ENCODE peak calls at places on chromosomes 5 and 9, in nine cellular contexts. E is uterus; P is stimulated activated CD4-positive, alpha-beta T cell treated with anti-CD3 and anti-CD28 coated beads, Interleukin-2, amount 100 ng/mL, for 24 hours; T is CD8-positive, alpha-beta memory T cell; R is astrocyte of the spinal cord; K is activated T-cell treated with anti-CD3 and anti-CD28 coated beads, Interleukin-2, amount 50 U/mL, for 72 hours; O is ELF-1; B is HT1080; H is T-helper 22 cell. F is an unnamed sample.

GRCh38 chr9:135921749-135922310 is 14.5 kb upstream of the CAMSAP1 start:
- DNase-seq in E (no peak), P (no peak), T (no peak), R (no peak), K (no peak), O (no peak), B (no peak), H (no peak), F (no peak)

GRCh38 chr5:36552626-36553393 is 53.6 kb upstream of the SLC1A3 start:
- DNase-seq in E (no peak), P (no peak), T (no peak), R (no peak), K (no peak), O (peak), B (peak), H (no peak), F (no peak)

GRCh38 chr9:2281803-2282185 is 266.6 kb downstream of the SMARCA2 start:
- DNase-seq in E (no peak), P (no peak), T (no peak), R (peak), K (no peak), O (no peak), B (no peak), H (no peak), F (no peak)

GRCh38 chr5:141845371-141845821 is 32.8 kb downstream of the PCDH1 start:
- DNase-seq in E (no peak), P (peak), T (no peak), R (no peak), K (peak), O (peak), B (no peak), H (no peak), F (no peak)

GRCh38 chr5:145856285-145856818 is 16.5 kb downstream of the GRXCR2 start:
- DNase-seq in E (peak), P (peak), T (no peak), R (peak), K (peak), O (peak), B (no peak), H (no peak), F (peak)

GRCh38 chr5:179338123-179338676 is 7.1 kb downstream of the ADAMTS2 start:
- DNase-seq in E (no peak), P (no peak), T (no peak), R (no peak), K (no peak), O (no peak), B (no peak), H (no peak), F (no peak)

GRCh38 chr9:104872959-104873850 is 54.8 kb downstream of the ABCA1 start:
- DNase-seq in E (peak), P (no peak), T (no peak), R (peak), K (no peak), O (peak), B (peak), H (no peak), F (peak)

GRCh38 chr5:134585966-134586365 is 46.7 kb downstream of the SAR1B start:
- DNase-seq in E (no peak), P (no peak), T (no peak), R (no peak), K (no peak), O (no peak), B (no peak), H (no peak), F (no peak)

GRCh38 chr5:112419050-112419595 is at the start of gene EPB41L4A:
- DNase-seq in E (peak), P (peak), T (no peak), R (no peak), K (peak), O (peak), B (no peak), H (no peak), F (peak)

GRCh38 chr9:36632892-36633291 is 60.2 kb downstream of the MELK start:
- DNase-seq in E (no peak), P (no peak), T (no peak), R (peak), K (no peak), O (no peak), B (no peak), H (no peak), F (no peak)

GRCh38 chr5:9498541-9499497 is 47.1 kb downstream of the SEMA5A start:
- DNase-seq in E (no peak), P (peak), T (no peak), R (peak), K (no peak), O (peak), B (peak), H (no peak), F (no peak)

GRCh38 chr5:173717959-173718358 is 101.5 kb upstream of the BOD1 start:
- DNase-seq in E (no peak), P (no peak), T (no peak), R (no peak), K (no peak), O (no peak), B (peak), H (no peak), F (no peak)

GRCh38 chr9:133141833-133142594 is 21.0 kb upstream of the RALGDS start:
- DNase-seq in E (no peak), P (peak), T (peak), R (no peak), K (peak), O (no peak), B (no peak), H (peak), F (no peak)

GRCh38 chr9:110133608-110134214 is 74.2 kb downstream of the C9orf152 start:
- DNase-seq in E (no peak), P (no peak), T (no peak), R (peak), K (no peak), O (no peak), B (peak), H (no peak), F (no peak)

GRCh38 chr5:134586866-134587524 is 45.6 kb downstream of the SAR1B start:
- DNase-seq in E (peak), P (peak), T (peak), R (peak), K (peak), O (peak), B (peak), H (peak), F (peak)

GRCh38 chr5:76607353-76607871 is 15.8 kb downstream of the F2RL2 start:
- DNase-seq in E (no peak), P (no peak), T (no peak), R (peak), K (no peak), O (no peak), B (no peak), H (no peak), F (no peak)

GRCh38 chr5:133690746-133691145 is 78.4 kb upstream of the FSTL4 start:
- DNase-seq in E (no peak), P (no peak), T (no peak), R (no peak), K (no peak), O (no peak), B (no peak), H (no peak), F (no peak)

GRCh38 chr5:113249216-113249615 is 185.6 kb downstream of the TSSK1B start:
- DNase-seq in E (no peak), P (no peak), T (no peak), R (peak), K (no peak), O (no peak), B (no peak), H (no peak), F (no peak)

GRCh38 chr9:36056896-36057295 is 20.2 kb downstream of the RECK start:
- DNase-seq in E (no peak), P (no peak), T (no peak), R (no peak), K (no peak), O (no peak), B (no peak), H (no peak), F (no peak)

GRCh38 chr9:120542701-120543490 is 37.1 kb downstream of the CDK5RAP2 start:
- DNase-seq in E (no peak), P (no peak), T (no peak), R (no peak), K (no peak), O (no peak), B (peak), H (no peak), F (no peak)

GRCh38 chr5:68883441-68883840 is 210.4 kb upstream of the SLC30A5 start:
- DNase-seq in E (no peak), P (no peak), T (no peak), R (no peak), K (no peak), O (no peak), B (no peak), H (no peak), F (no peak)

GRCh38 chr9:99253772-99254431 is 31.8 kb downstream of the SEC61B start:
- DNase-seq in E (no peak), P (peak), T (no peak), R (no peak), K (peak), O (no peak), B (peak), H (no peak), F (no peak)

GRCh38 chr9:20980713-20981481 is 50.5 kb downstream of the HACD4 start:
- DNase-seq in E (no peak), P (no peak), T (no peak), R (peak), K (no peak), O (no peak), B (peak), H (no peak), F (no peak)

GRCh38 chr5:178225174-178225573 is 7.4 kb downstream of the PHYKPL start:
- DNase-seq in E (no peak), P (no peak), T (no peak), R (no peak), K (no peak), O (no peak), B (no peak), H (no peak), F (no peak)

GRCh38 chr5:139389701-139390638 is at the start of gene MZB1:
- DNase-seq in E (no peak), P (peak), T (peak), R (no peak), K (peak), O (no peak), B (no peak), H (peak), F (no peak)

GRCh38 chr9:124708633-124709032 is 62.5 kb downstream of the NR6A1 start:
- DNase-seq in E (no peak), P (no peak), T (no peak), R (peak), K (no peak), O (peak), B (no peak), H (no peak), F (no peak)

GRCh38 chr5:172455511-172456061 is 1.3 kb upstream of the SH3PXD2B start:
- DNase-seq in E (peak), P (no peak), T (no peak), R (peak), K (no peak), O (peak), B (peak), H (no peak), F (peak)

GRCh38 chr5:150303070-150303595 is 428 bp upstream of the ARSI start:
- DNase-seq in E (no peak), P (no peak), T (no peak), R (no peak), K (no peak), O (no peak), B (no peak), H (no peak), F (no peak)

GRCh38 chr5:44845777-44846176 is 37.0 kb downstream of the MRPS30 start:
- DNase-seq in E (no peak), P (no peak), T (no peak), R (no peak), K (no peak), O (no peak), B (no peak), H (no peak), F (no peak)

GRCh38 chr5:170451764-170452365 is 52.0 kb upstream of the KCNIP1 start:
- DNase-seq in E (no peak), P (no peak), T (no peak), R (peak), K (no peak), O (no peak), B (peak), H (no peak), F (no peak)

GRCh38 chr5:111703662-111704061 is 53.3 kb downstream of the NREP start:
- DNase-seq in E (no peak), P (no peak), T (no peak), R (no peak), K (no peak), O (no peak), B (no peak), H (no peak), F (no peak)

GRCh38 chr5:27568811-27569210 is 530.4 kb upstream of the CDH9 start:
- DNase-seq in E (no peak), P (no peak), T (no peak), R (peak), K (no peak), O (no peak), B (peak), H (no peak), F (no peak)

GRCh38 chr9:117555964-117556629 is 141.2 kb upstream of the ASTN2 start:
- DNase-seq in E (no peak), P (peak), T (no peak), R (peak), K (peak), O (peak), B (peak), H (no peak), F (no peak)

GRCh38 chr5:126377444-126377843 is 45.8 kb upstream of the GRAMD2B start:
- DNase-seq in E (no peak), P (no peak), T (no peak), R (no peak), K (no peak), O (no peak), B (no peak), H (no peak), F (no peak)

GRCh38 chr5:78964889-78965288 is 20.2 kb downstream of the ARSB start:
- DNase-seq in E (no peak), P (no peak), T (no peak), R (peak), K (no peak), O (no peak), B (peak), H (no peak), F (no peak)

GRCh38 chr5:125890387-125890955 is 532.7 kb upstream of the GRAMD2B start:
- DNase-seq in E (no peak), P (no peak), T (no peak), R (no peak), K (no peak), O (no peak), B (no peak), H (no peak), F (no peak)

GRCh38 chr5:134046801-134047707 is 42.3 kb upstream of the VDAC1 start:
- DNase-seq in E (no peak), P (no peak), T (no peak), R (no peak), K (no peak), O (peak), B (no peak), H (no peak), F (no peak)

F was measured in tibial artery.